ENCODE peak calls at places on chromosomes 3 and 15, in five cellular contexts. One of them, this sample, is unnamed.
A peak's percentile ranks its signal among the peaks of the same experiment; 100 is the strongest.

GRCh38 chr3:57128863-57129602 is 36.1 kb downstream of the IL17RD start:
- DNase-seq in fibroblast of lung: no peak
- DNase-seq in endothelial cell: no peak
- DNase-seq in foreskin keratinocyte: no peak
- DNase-seq in GM13976: no peak
- DNase-seq in this sample: no peak

GRCh38 chr3:112097378-112097777 is 11.2 kb downstream of the C3orf52 start:
- DNase-seq in fibroblast of lung: peak; percentile 99
- DNase-seq in endothelial cell: no peak
- DNase-seq in foreskin keratinocyte: peak; percentile 97
- DNase-seq in GM13976: no peak
- DNase-seq in this sample: no peak

GRCh38 chr3:2713923-2714322 is 396.3 kb downstream of the IL5RA start:
- DNase-seq in fibroblast of lung: no peak
- DNase-seq in endothelial cell: no peak
- DNase-seq in foreskin keratinocyte: no peak
- DNase-seq in GM13976: no peak
- DNase-seq in this sample: no peak

GRCh38 chr3:44942202-44942921 is 33.6 kb downstream of the ZDHHC3 start:
- DNase-seq in fibroblast of lung: peak; percentile 52
- DNase-seq in endothelial cell: no peak
- DNase-seq in foreskin keratinocyte: peak; percentile 56
- DNase-seq in GM13976: no peak
- DNase-seq in this sample: no peak

GRCh38 chr15:85772668-85773067 is 22.1 kb downstream of the KLHL25 start:
- DNase-seq in fibroblast of lung: no peak
- DNase-seq in endothelial cell: no peak
- DNase-seq in foreskin keratinocyte: no peak
- DNase-seq in GM13976: no peak
- DNase-seq in this sample: no peak

GRCh38 chr15:29090617-29091466 is 178.8 kb downstream of the NSMCE3 start:
- DNase-seq in fibroblast of lung: no peak
- DNase-seq in endothelial cell: peak; percentile 44
- DNase-seq in foreskin keratinocyte: no peak
- DNase-seq in GM13976: peak; percentile 70
- DNase-seq in this sample: no peak

GRCh38 chr15:67307156-67307555 is 52.6 kb downstream of the IQCH start:
- DNase-seq in fibroblast of lung: peak; percentile 4
- DNase-seq in endothelial cell: no peak
- DNase-seq in foreskin keratinocyte: no peak
- DNase-seq in GM13976: no peak
- DNase-seq in this sample: no peak

GRCh38 chr3:129378949-129379348 is 49.5 kb downstream of the EFCAB12 start:
- DNase-seq in fibroblast of lung: no peak
- DNase-seq in endothelial cell: no peak
- DNase-seq in foreskin keratinocyte: no peak
- DNase-seq in GM13976: no peak
- DNase-seq in this sample: no peak

GRCh38 chr15:74383695-74384565 is 16.5 kb upstream of the CYP11A1 start:
- DNase-seq in fibroblast of lung: peak; percentile 81
- DNase-seq in endothelial cell: no peak
- DNase-seq in foreskin keratinocyte: peak; percentile 98
- DNase-seq in GM13976: peak; percentile 87
- DNase-seq in this sample: no peak

GRCh38 chr15:36429707-36430106 is 149.7 kb upstream of the CDIN1 start:
- DNase-seq in fibroblast of lung: peak; percentile 34
- DNase-seq in endothelial cell: no peak
- DNase-seq in foreskin keratinocyte: no peak
- DNase-seq in GM13976: no peak
- DNase-seq in this sample: no peak

GRCh38 chr15:38463893-38464292 is 10.0 kb downstream of the FAM98B start:
- DNase-seq in fibroblast of lung: no peak
- DNase-seq in endothelial cell: no peak
- DNase-seq in foreskin keratinocyte: no peak
- DNase-seq in GM13976: no peak
- DNase-seq in this sample: no peak

DNA sequence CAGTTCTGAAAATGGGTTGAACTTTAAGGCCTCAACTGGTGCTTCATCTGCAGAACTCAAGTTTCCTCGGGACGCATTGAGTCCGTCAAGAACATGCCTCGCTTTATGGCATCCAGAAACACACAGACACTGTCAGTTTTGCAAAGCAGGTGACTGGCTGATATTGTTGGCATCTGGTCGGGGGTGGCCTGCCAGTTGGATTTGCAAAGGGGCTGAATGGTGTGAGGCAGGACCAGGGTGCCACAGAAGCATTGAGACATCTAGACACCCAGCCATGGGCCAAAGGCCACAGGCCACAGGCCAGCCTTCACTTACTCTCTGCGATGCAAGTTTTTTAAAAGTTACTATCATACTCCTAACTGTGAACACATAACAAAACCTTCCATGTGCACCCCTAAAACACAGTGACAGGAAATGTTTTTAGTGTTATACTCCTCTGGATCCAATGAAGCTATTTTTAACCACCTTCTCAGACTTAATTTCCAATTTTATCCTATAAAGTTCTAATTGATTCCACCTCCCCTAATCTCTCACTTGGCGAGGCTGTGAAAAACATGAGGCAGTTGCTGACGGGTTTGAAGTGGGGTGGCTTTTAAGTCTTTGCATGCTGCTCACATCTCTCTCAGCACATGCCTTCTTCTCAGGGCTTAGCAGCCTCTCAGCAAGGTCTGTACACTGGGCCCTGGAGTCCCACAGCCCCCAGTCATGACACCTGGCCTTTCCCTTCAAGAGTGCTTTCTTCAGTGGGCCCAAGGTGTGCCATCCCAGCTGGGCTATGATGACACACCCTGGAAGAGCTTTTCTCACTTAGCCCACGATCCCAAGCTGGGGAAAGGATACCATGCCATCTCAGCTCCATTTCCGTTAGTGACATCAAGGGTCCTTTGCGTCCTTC is 38.5 kb upstream of the DUSP7 start:
- DNase-seq in fibroblast of lung: no peak
- DNase-seq in endothelial cell: no peak
- DNase-seq in foreskin keratinocyte: no peak
- DNase-seq in GM13976: no peak
- DNase-seq in this sample: no peak
- TF ChIP-seq CTCF in fibroblast of lung: no peak
- TF ChIP-seq CTCF in endothelial cell: no peak
- TF ChIP-seq CTCF in foreskin keratinocyte: no peak
- TF ChIP-seq CTCF in GM13976: no peak
- TF ChIP-seq CTCF in this sample: no peak

GRCh38 chr15:98668566-98669308 is 20.4 kb downstream of the IGF1R start:
- DNase-seq in fibroblast of lung: peak; percentile 78
- DNase-seq in endothelial cell: no peak
- DNase-seq in foreskin keratinocyte: peak; percentile 66
- DNase-seq in GM13976: no peak
- DNase-seq in this sample: no peak
- TF ChIP-seq CTCF in fibroblast of lung: no peak
- TF ChIP-seq CTCF in endothelial cell: no peak
- TF ChIP-seq CTCF in foreskin keratinocyte: no peak
- TF ChIP-seq CTCF in GM13976: no peak
- TF ChIP-seq CTCF in this sample: no peak

GRCh38 chr3:52509753-52510328 is 14.7 kb downstream of the STAB1 start:
- DNase-seq in fibroblast of lung: no peak
- DNase-seq in endothelial cell: no peak
- DNase-seq in foreskin keratinocyte: no peak
- DNase-seq in GM13976: no peak
- DNase-seq in this sample: no peak
- TF ChIP-seq CTCF in fibroblast of lung: no peak
- TF ChIP-seq CTCF in endothelial cell: no peak
- TF ChIP-seq CTCF in foreskin keratinocyte: peak; percentile 19
- TF ChIP-seq CTCF in GM13976: no peak
- TF ChIP-seq CTCF in this sample: no peak

GRCh38 chr3:158540066-158540465 is 30.9 kb upstream of the MLF1 start:
- DNase-seq in fibroblast of lung: no peak
- DNase-seq in endothelial cell: no peak
- DNase-seq in foreskin keratinocyte: no peak
- DNase-seq in GM13976: no peak
- DNase-seq in this sample: no peak

DNA sequence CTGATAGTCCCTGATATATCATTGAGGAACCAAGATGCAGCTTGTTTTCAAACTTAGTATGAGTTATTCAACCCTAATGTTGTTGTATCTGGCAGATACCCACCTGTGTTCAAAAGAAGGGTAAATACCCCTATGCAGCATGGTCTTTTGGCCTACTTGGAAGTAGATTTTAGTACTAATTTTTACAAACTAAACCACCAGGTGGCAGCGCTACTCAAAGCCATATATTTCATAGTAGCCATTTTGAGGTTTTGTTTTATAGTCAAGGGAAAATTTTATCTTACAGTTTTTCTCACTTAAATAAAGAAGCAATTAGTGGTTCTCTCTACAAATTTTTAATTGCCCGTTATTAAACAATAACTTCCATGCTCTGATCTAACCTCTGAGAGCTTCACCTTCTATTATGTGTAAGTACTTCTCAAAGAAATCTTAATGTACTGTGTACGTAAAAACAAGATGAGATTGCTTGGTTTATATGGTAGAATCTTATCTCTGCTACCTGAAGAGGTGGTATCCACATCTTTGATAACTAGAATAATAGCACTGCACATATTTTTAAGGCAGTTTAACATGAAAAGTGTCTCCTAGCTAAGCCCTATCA is 31.5 kb upstream of the MLF1 start:
- DNase-seq in fibroblast of lung: peak; percentile 44
- DNase-seq in endothelial cell: peak; percentile 47
- DNase-seq in foreskin keratinocyte: no peak
- DNase-seq in GM13976: no peak
- DNase-seq in this sample: no peak
- TF ChIP-seq CTCF in fibroblast of lung: peak; percentile 55
- TF ChIP-seq CTCF in endothelial cell: peak; percentile 76
- TF ChIP-seq CTCF in foreskin keratinocyte: peak; percentile 70
- TF ChIP-seq CTCF in GM13976: peak; percentile 35
- TF ChIP-seq CTCF in this sample: peak; percentile 77

This sample was measured in type B pancreatic cell.